ENCODE peak calls at places on chromosomes 5 and 9, in nine cellular contexts. A, L, S, U, E, F, D, J and Z are unnamed samples.

GRCh38 chr9:70998962-70999361 is 122.5 kb downstream of the TRPM3 start:
- DNase-seq in A (no peak), L (no peak), S (no peak), U (no peak), E (no peak), F (no peak), D (peak; percentile 27), J (no peak), Z (no peak)

GRCh38 chr9:101445353-101446029 is 9.9 kb upstream of the ALDOB start:
- DNase-seq in A (no peak), L (no peak), S (no peak), U (no peak), E (no peak), F (no peak), D (peak; percentile 25), J (peak; percentile 41), Z (no peak)

GRCh38 chr9:116153765-116154333 is at the start of gene PAPPA:
- DNase-seq in A (no peak), L (peak; percentile 54), S (no peak), U (no peak), E (no peak), F (no peak), D (no peak), J (no peak), Z (no peak)

GRCh38 chr5:71905804-71906711 is 187.0 kb downstream of the CARTPT start:
- DNase-seq in A (no peak), L (peak; percentile 98), S (no peak), U (no peak), E (no peak), F (no peak), D (no peak), J (no peak), Z (no peak)

GRCh38 chr9:136567651-136568287 is 21.9 kb upstream of the NOTCH1 start:
- DNase-seq in A (peak; percentile 72), L (no peak), S (no peak), U (no peak), E (no peak), F (no peak), D (peak; percentile 81), J (peak; percentile 86), Z (no peak)

GRCh38 chr5:2742921-2743679 is 8.4 kb downstream of the IRX2 start:
- DNase-seq in A (no peak), L (no peak), S (no peak), U (no peak), E (no peak), F (no peak), D (no peak), J (no peak), Z (no peak)

GRCh38 chr9:130901498-130902203 is 5.0 kb upstream of the QRFP start:
- DNase-seq in A (no peak), L (peak; percentile 35), S (no peak), U (no peak), E (no peak), F (no peak), D (no peak), J (peak; percentile 24), Z (no peak)

GRCh38 chr9:110923601-110924000 is 114.7 kb downstream of the LPAR1 start:
- DNase-seq in A (no peak), L (no peak), S (no peak), U (no peak), E (no peak), F (no peak), D (peak; percentile 61), J (peak; percentile 67), Z (no peak)

GRCh38 chr5:37786855-37787254 is 53.0 kb downstream of the GDNF start:
- DNase-seq in A (peak; percentile 79), L (no peak), S (no peak), U (no peak), E (no peak), F (no peak), D (peak; percentile 85), J (peak; percentile 80), Z (no peak)

GRCh38 chr9:119278138-119278537 is 91.1 kb downstream of the BRINP1 start:
- DNase-seq in A (no peak), L (peak; percentile 70), S (no peak), U (no peak), E (no peak), F (no peak), D (no peak), J (no peak), Z (no peak)

GRCh38 chr9:136339173-136339957 is 12.0 kb downstream of the GPSM1 start:
- DNase-seq in A (peak; percentile 56), L (peak; percentile 18), S (no peak), U (peak; percentile 68), E (peak; percentile 52), F (peak; percentile 65), D (peak; percentile 53), J (peak; percentile 36), Z (peak; percentile 26)

GRCh38 chr9:36832232-36832795 is 201.8 kb downstream of the PAX5 start:
- DNase-seq in A (no peak), L (no peak), S (no peak), U (no peak), E (no peak), F (no peak), D (no peak), J (no peak), Z (no peak)

GRCh38 chr9:136119259-136120118 is 814 bp upstream of the TMEM250 start:
- DNase-seq in A (peak; percentile 13), L (peak; percentile 47), S (no peak), U (no peak), E (peak; percentile 50), F (peak; percentile 39), D (peak; percentile 19), J (peak; percentile 38), Z (no peak)

GRCh38 chr9:85269811-85270210 is 471.9 kb downstream of the AGTPBP1 start:
- DNase-seq in A (no peak), L (no peak), S (no peak), U (no peak), E (no peak), F (no peak), D (no peak), J (no peak), Z (no peak)

GRCh38 chr9:135500071-135500524 is 384 bp upstream of the MRPS2 start:
- DNase-seq in A (peak; percentile 9), L (peak; percentile 86), S (no peak), U (no peak), E (no peak), F (no peak), D (peak; percentile 44), J (no peak), Z (no peak)

GRCh38 chr5:175866377-175866907 is 4.9 kb upstream of the CPLX2 start:
- DNase-seq in A (no peak), L (no peak), S (no peak), U (no peak), E (no peak), F (no peak), D (no peak), J (no peak), Z (no peak)

GRCh38 chr5:110431603-110432002 is 294.9 kb downstream of the TMEM232 start:
- DNase-seq in A (no peak), L (no peak), S (no peak), U (no peak), E (no peak), F (no peak), D (no peak), J (no peak), Z (no peak)

GRCh38 chr5:82376309-82376708 is 98.2 kb upstream of the RPS23 start:
- DNase-seq in A (no peak), L (no peak), S (no peak), U (no peak), E (no peak), F (no peak), D (no peak), J (no peak), Z (no peak)

GRCh38 chr9:129558551-129559505 is 62.1 kb downstream of the C9orf50 start:
- DNase-seq in A (no peak), L (peak; percentile 25), S (no peak), U (no peak), E (no peak), F (peak; percentile 74), D (no peak), J (no peak), Z (no peak)

GRCh38 chr9:82489579-82489915 is 501.0 kb downstream of the SPATA31D1 start:
- DNase-seq in A (no peak), L (no peak), S (no peak), U (no peak), E (no peak), F (no peak), D (peak; percentile 5), J (no peak), Z (peak; percentile 32)

GRCh38 chr9:8338742-8339425 is 539.3 kb upstream of the DMAC1 start:
- DNase-seq in A (no peak), L (no peak), S (no peak), U (no peak), E (no peak), F (no peak), D (no peak), J (no peak), Z (no peak)

GRCh38 chr5:68441309-68441708 is 225.8 kb downstream of the PIK3R1 start:
- DNase-seq in A (no peak), L (no peak), S (no peak), U (no peak), E (no peak), F (no peak), D (no peak), J (no peak), Z (no peak)

GRCh38 chr5:103475629-103476240 is 86.9 kb downstream of the NUDT12 start:
- DNase-seq in A (peak; percentile 91), L (peak; percentile 65), S (no peak), U (peak; percentile 24), E (no peak), F (no peak), D (peak; percentile 60), J (peak; percentile 47), Z (no peak)

GRCh38 chr9:88534456-88535225 is at the start of gene NXNL2:
- DNase-seq in A (peak; percentile 76), L (peak; percentile 50), S (no peak), U (peak; percentile 76), E (peak; percentile 19), F (peak; percentile 57), D (peak; percentile 82), J (peak; percentile 78), Z (peak; percentile 28)